ENCODE peak calls at places on chromosome 14, in seven cellular contexts. A is fibroblast of the aortic adventitia; S is naive thymus-derived CD8-positive, alpha-beta T cell; F is NCI-H510A treated with DMSO at 0.1 percent for 48 hours; X is WTC11; I is stimulated activated naive CD8-positive, alpha-beta T cell treated with anti-CD3 and anti-CD28 coated beads, Interleukin-15, amount 100 ng/mL, for 72 hours; E is NCI-H1694 treated with DMSO at 0.1 percent for 48 hours. U is an unnamed sample.

GRCh38 chr14:71583246-71583645 is 349.0 kb upstream of the RGS6 start:
- DNase-seq in S (no peak), X (no peak), A (no peak), E (no peak), I (no peak), F (no peak), U (no peak)

GRCh38 chr14:45156067-45156466 is 20.3 kb downstream of the FANCM start:
- DNase-seq in F (no peak), S (no peak), E (no peak), I (no peak), X (no peak), A (no peak), U (no peak)

GRCh38 chr14:100677925-100678765 is 48.5 kb upstream of the DLK1 start:
- DNase-seq in E (peak; percentile 86), F (peak; percentile 34), A (peak; percentile 80), I (no peak), S (no peak), X (no peak), U (peak; percentile 84)

GRCh38 chr14:48690349-48690748 is 895.8 kb downstream of the RPS29 start:
- DNase-seq in S (no peak), X (no peak), A (no peak), F (no peak), E (no peak), I (no peak), U (no peak)

GRCh38 chr14:90331497-90332270 is at the start of gene NRDE2:
- DNase-seq in I (peak; percentile 98), F (peak; percentile 96), E (peak; percentile 99), X (peak; percentile 100), A (peak; percentile 94), S (peak; percentile 85), U (peak; percentile 99)

GRCh38 chr14:33676135-33676566 is 274.7 kb downstream of the EGLN3 start:
- DNase-seq in I (no peak), F (no peak), E (peak; percentile 4), X (peak; percentile 77), S (no peak), A (peak; percentile 56), U (no peak)

GRCh38 chr14:99635116-99635515 is 9.8 kb upstream of the HHIPL1 start:
- DNase-seq in S (no peak), E (no peak), A (no peak), F (no peak), X (no peak), I (no peak), U (no peak)

GRCh38 chr14:26598081-26598671 is 343 bp upstream of the NOVA1 start:
- DNase-seq in I (no peak), E (peak; percentile 91), X (peak; percentile 95), A (peak; percentile 93), S (peak; percentile 2), F (peak; percentile 88), U (peak; percentile 90)

GRCh38 chr14:22497144-22497423 is 91.9 kb downstream of the DAD1 start:
- DNase-seq in I (no peak), F (no peak), S (no peak), A (no peak), E (no peak), X (no peak), U (no peak)

GRCh38 chr14:77647853-77648252 is 31.4 kb upstream of the SPTLC2 start:
- DNase-seq in S (no peak), A (no peak), X (no peak), I (no peak), E (no peak), F (no peak), U (no peak)

GRCh38 chr14:24377660-24378059 is 9.7 kb downstream of the NFATC4 start:
- DNase-seq in F (peak; percentile 92), E (no peak), I (no peak), X (peak; percentile 29), S (no peak), A (no peak), U (no peak)

GRCh38 chr14:100901391-100902183 is 1.9 kb downstream of the RTL1 start:
- DNase-seq in A (no peak), F (no peak), I (no peak), E (no peak), S (no peak), X (peak; percentile 5), U (peak; percentile 23)

GRCh38 chr14:58598028-58598850 is 39.5 kb upstream of the DACT1 start:
- DNase-seq in F (no peak), A (no peak), X (no peak), E (no peak), I (no peak), S (peak; percentile 5), U (no peak)

GRCh38 chr14:99574099-99574880 is 29.7 kb downstream of the CCDC85C start:
- DNase-seq in E (peak; percentile 69), F (no peak), S (no peak), X (peak; percentile 56), I (no peak), A (peak; percentile 92), U (peak; percentile 87)

GRCh38 chr14:58191763-58192596 is 8.0 kb upstream of the ACTR10 start:
- DNase-seq in E (no peak), F (peak; percentile 15), X (no peak), I (no peak), S (no peak), A (no peak), U (no peak)

GRCh38 chr14:70906785-70907171 is 481 bp upstream of the PCNX1 start:
- DNase-seq in S (no peak), X (no peak), E (no peak), F (peak; percentile 40), A (peak; percentile 40), I (no peak), U (no peak)

GRCh38 chr14:101225116-101225728 is 321.7 kb upstream of the RTL1 start:
- DNase-seq in X (no peak), F (no peak), I (no peak), A (no peak), E (no peak), S (no peak), U (no peak)

GRCh38 chr14:92789457-92790089 is 4.5 kb upstream of the GOLGA5 start:
- DNase-seq in I (no peak), A (no peak), X (no peak), S (no peak), F (no peak), E (no peak), U (no peak)

GRCh38 chr14:101473045-101473729 is 88.1 kb upstream of the DIO3 start:
- DNase-seq in X (no peak), I (no peak), S (no peak), F (no peak), E (no peak), A (no peak), U (no peak)

GRCh38 chr14:63545431-63545830 is 2.3 kb upstream of the PPP2R5E start:
- DNase-seq in F (no peak), E (no peak), A (no peak), X (no peak), I (no peak), S (no peak), U (no peak)

GRCh38 chr14:64112859-64113258 is 181.3 kb downstream of the ESR2 start:
- DNase-seq in F (peak; percentile 42), I (no peak), S (no peak), X (no peak), E (no peak), A (no peak), U (no peak)

GRCh38 chr14:69994002-69994401 is 114.8 kb downstream of the SMOC1 start:
- DNase-seq in X (no peak), A (no peak), I (no peak), S (no peak), E (no peak), F (no peak), U (no peak)

GRCh38 chr14:77544571-77544970 is 46.0 kb upstream of the ISM2 start:
- DNase-seq in F (no peak), X (no peak), A (no peak), E (no peak), I (no peak), S (no peak), U (no peak)

GRCh38 chr14:94038921-94039629 is 12.9 kb downstream of the OTUB2 start:
- DNase-seq in F (no peak), S (no peak), E (no peak), A (no peak), X (no peak), I (no peak), U (no peak)

GRCh38 chr14:30521899-30522736 is 36.8 kb upstream of the G2E3 start:
- DNase-seq in E (peak; percentile 88), S (no peak), I (no peak), X (no peak), A (peak; percentile 71), F (peak; percentile 87), U (no peak)

GRCh38 chr14:77088219-77088618 is 9.8 kb upstream of the CIPC start:
- DNase-seq in X (peak; percentile 88), F (peak; percentile 94), E (peak; percentile 34), S (no peak), A (no peak), I (no peak), U (no peak)

GRCh38 chr14:20485900-20486299 is 16.7 kb downstream of the PNP start:
- DNase-seq in S (no peak), I (no peak), F (no peak), A (no peak), X (peak; percentile 14), E (no peak), U (no peak)

GRCh38 chr14:21136024-21136423 is 19.8 kb downstream of the OR5AU1 start:
- DNase-seq in X (no peak), E (peak; percentile 12), I (no peak), S (no peak), F (peak; percentile 9), A (peak; percentile 26), U (no peak)

GRCh38 chr14:22202313-22202712 is 386.7 kb downstream of the DAD1 start:
- DNase-seq in F (no peak), X (no peak), S (no peak), I (no peak), E (no peak), A (no peak), U (no peak)

GRCh38 chr14:91284146-91284790 is 39.8 kb upstream of the GPR68 start:
- DNase-seq in I (no peak), X (no peak), A (peak; percentile 86), E (no peak), F (no peak), S (no peak), U (peak; percentile 47)

GRCh38 chr14:22614240-22614799 is 16.2 kb downstream of the ABHD4 start:
- DNase-seq in S (no peak), I (no peak), X (no peak), A (peak; percentile 94), E (no peak), F (no peak), U (no peak)

GRCh38 chr14:21191261-21191808 is 35.5 kb upstream of the OR5AU1 start:
- DNase-seq in S (no peak), X (no peak), A (no peak), F (no peak), E (no peak), I (no peak), U (no peak)

GRCh38 chr14:22572562-22573058 is 16.4 kb downstream of the DAD1 start:
- DNase-seq in E (no peak), S (no peak), A (peak; percentile 21), X (no peak), F (no peak), I (no peak), U (no peak)

GRCh38 chr14:55711171-55711811 is 131.3 kb downstream of the KTN1 start:
- DNase-seq in A (peak; percentile 71), I (no peak), X (no peak), E (no peak), F (no peak), S (no peak), U (no peak)

GRCh38 chr14:51087024-51087423 is 7.9 kb downstream of the TRIM9 start:
- DNase-seq in S (no peak), A (no peak), F (peak; percentile 10), I (no peak), E (no peak), X (peak; percentile 32), U (no peak)

GRCh38 chr14:58899317-58899713 is 261.6 kb downstream of the DACT1 start:
- DNase-seq in X (no peak), I (no peak), A (peak; percentile 87), S (no peak), E (no peak), F (no peak), U (no peak)

U was measured in ovary.